ENCODE peak calls at places on chromosomes 3 and 15, in five cellular contexts. I is globus pallidus; A is activated CD4-positive, alpha-beta T cell treated with anti-CD3 and anti-CD28 coated beads, Interleukin-2, amount 50 U/mL, for 4 hours; H is KBM-7; F is Calu3. P is an unnamed sample.

GRCh38 chr3:5264896-5265770 is 77.6 kb downstream of the EDEM1 start:
- DNase-seq in H (no peak), F (no peak), I (no peak), A (no peak), P (no peak)

GRCh38 chr3:45657853-45658252 is 31.3 kb upstream of the SACM1L start:
- DNase-seq in H (no peak), I (no peak), F (no peak), A (no peak), P (no peak)

GRCh38 chr15:31062965-31063355 is 38.6 kb downstream of the TRPM1 start:
- DNase-seq in F (no peak), I (no peak), H (no peak), A (no peak), P (no peak)

GRCh38 chr3:192514754-192515660 is 212.3 kb downstream of the FGF12 start:
- DNase-seq in I (no peak), F (peak), H (no peak), A (no peak), P (peak)

GRCh38 chr3:64459711-64460110 is 228.1 kb downstream of the ADAMTS9 start:
- DNase-seq in I (no peak), F (no peak), A (no peak), H (no peak), P (no peak)

GRCh38 chr3:30286811-30287210 is 319.6 kb upstream of the TGFBR2 start:
- DNase-seq in H (no peak), F (no peak), A (no peak), I (no peak), P (no peak)

GRCh38 chr3:10551139-10551538 is 45.8 kb upstream of the ATP2B2 start:
- DNase-seq in F (no peak), A (no peak), H (no peak), I (no peak), P (no peak)

GRCh38 chr3:188584958-188585689 is 431.2 kb downstream of the LPP start:
- DNase-seq in A (no peak), H (peak), I (no peak), F (no peak), P (no peak)

GRCh38 chr3:124636863-124637296 is 93.4 kb upstream of the UMPS start:
- DNase-seq in I (no peak), F (peak), H (no peak), A (no peak), P (no peak)

P was measured in COR-L47.